ENCODE peak calls at places on chromosome 19, in nine cellular contexts. U, F, I, N, Q, D, S, V and X are unnamed samples.

GRCh38 chr19:46368116-46368515 is 21.2 kb downstream of the PPP5C start:
- DNase-seq in U (no peak), F (no peak), I (no peak), N (no peak), Q (no peak), D (no peak), S (no peak), V (no peak), X (no peak)

GRCh38 chr19:903266-903797 is 9.7 kb downstream of the R3HDM4 start:
- DNase-seq in U (no peak), F (no peak), I (no peak), N (no peak), Q (no peak), D (peak; percentile 38), S (no peak), V (no peak), X (no peak)

GRCh38 chr19:54160182-54160811 is 776 bp upstream of the LENG1 start:
- DNase-seq in U (no peak), F (no peak), I (no peak), N (no peak), Q (no peak), D (no peak), S (no peak), V (no peak), X (peak; percentile 49)

GRCh38 chr19:7516281-7516862 is 469 bp downstream of the ZNF358 start:
- DNase-seq in U (no peak), F (no peak), I (no peak), N (no peak), Q (no peak), D (no peak), S (no peak), V (no peak), X (no peak)

GRCh38 chr19:48703316-48703715 is 7.5 kb downstream of the FUT2 start:
- DNase-seq in U (no peak), F (no peak), I (no peak), N (no peak), Q (no peak), D (no peak), S (no peak), V (no peak), X (no peak)

GRCh38 chr19:38877781-38878574 is at the start of gene RINL:
- DNase-seq in U (peak; percentile 34), F (peak; percentile 69), I (no peak), N (no peak), Q (no peak), D (no peak), S (no peak), V (no peak), X (no peak)

GRCh38 chr19:46614114-46614701 is 10.7 kb downstream of the PTGIR start:
- DNase-seq in U (peak; percentile 57), F (peak; percentile 49), I (no peak), N (peak; percentile 80), Q (no peak), D (peak; percentile 65), S (peak; percentile 71), V (peak; percentile 89), X (peak; percentile 87)

GRCh38 chr19:6443986-6444385 is 10.4 kb upstream of the SLC25A41 start:
- DNase-seq in U (no peak), F (no peak), I (no peak), N (no peak), Q (no peak), D (no peak), S (no peak), V (no peak), X (no peak)

GRCh38 chr19:18762125-18763023 is 28.7 kb downstream of the COMP start:
- DNase-seq in U (no peak), F (no peak), I (no peak), N (no peak), Q (no peak), D (peak; percentile 64), S (peak; percentile 41), V (peak; percentile 33), X (peak; percentile 56)

GRCh38 chr19:43694553-43694952 is 21.3 kb upstream of the IRGC start:
- DNase-seq in U (no peak), F (no peak), I (no peak), N (no peak), Q (no peak), D (no peak), S (no peak), V (no peak), X (no peak)